ENCODE peak calls at places on chromosomes 4 and X, in seven cellular contexts. One of them, this sample, is unnamed.

GRCh38 chrX:18537068-18537467 is 111.7 kb downstream of the CDKL5 start:
- DNase-seq in IMR-90: no peak
- DNase-seq in H1: no peak
- DNase-seq in mesendoderm: no peak
- DNase-seq in H9: no peak
- DNase-seq in trophoblast cell: no peak
- DNase-seq in neuronal stem cell: no peak
- DNase-seq in this sample: no peak

GRCh38 chr4:76365636-76366035 is 55.3 kb downstream of the CCDC158 start:
- DNase-seq in IMR-90: peak
- DNase-seq in H9: no peak
- DNase-seq in H1: no peak
- DNase-seq in neuronal stem cell: no peak
- DNase-seq in trophoblast cell: no peak
- DNase-seq in mesendoderm: no peak
- DNase-seq in this sample: no peak

GRCh38 chrX:37755073-37755472 is 24.8 kb upstream of the CYBB start:
- DNase-seq in neuronal stem cell: no peak
- DNase-seq in H1: no peak
- DNase-seq in trophoblast cell: no peak
- DNase-seq in mesendoderm: no peak
- DNase-seq in H9: no peak
- DNase-seq in IMR-90: no peak
- DNase-seq in this sample: no peak

GRCh38 chr4:59770865-59771264 is 1429.3 kb upstream of the ADGRL3 start:
- DNase-seq in mesendoderm: no peak
- DNase-seq in trophoblast cell: no peak
- DNase-seq in IMR-90: no peak
- DNase-seq in H1: no peak
- DNase-seq in H9: no peak
- DNase-seq in neuronal stem cell: no peak
- DNase-seq in this sample: no peak

GRCh38 chr4:30722092-30722915 is 2.1 kb downstream of the PCDH7 start:
- DNase-seq in neuronal stem cell: no peak
- DNase-seq in mesendoderm: no peak
- DNase-seq in H1: peak
- DNase-seq in IMR-90: no peak
- DNase-seq in H9: no peak
- DNase-seq in trophoblast cell: no peak
- DNase-seq in this sample: no peak

GRCh38 chr4:168388890-168389289 is 70.3 kb upstream of the DDX60 start:
- DNase-seq in H1: no peak
- DNase-seq in mesendoderm: no peak
- DNase-seq in H9: no peak
- DNase-seq in neuronal stem cell: no peak
- DNase-seq in IMR-90: peak
- DNase-seq in trophoblast cell: no peak
- DNase-seq in this sample: peak

GRCh38 chr4:55348436-55348835 is 2.4 kb downstream of the SRD5A3 start:
- DNase-seq in trophoblast cell: no peak
- DNase-seq in mesendoderm: no peak
- DNase-seq in H1: no peak
- DNase-seq in neuronal stem cell: no peak
- DNase-seq in H9: no peak
- DNase-seq in IMR-90: peak
- DNase-seq in this sample: peak

GRCh38 chr4:30837131-30837539 is 117.0 kb downstream of the PCDH7 start:
- DNase-seq in trophoblast cell: peak
- DNase-seq in H9: no peak
- DNase-seq in neuronal stem cell: peak
- DNase-seq in H1: no peak
- DNase-seq in mesendoderm: peak
- DNase-seq in IMR-90: peak
- DNase-seq in this sample: peak

GRCh38 chrX:133918326-133918725 is 67.1 kb downstream of the GPC3 start:
- DNase-seq in IMR-90: no peak
- DNase-seq in mesendoderm: no peak
- DNase-seq in H9: no peak
- DNase-seq in H1: no peak
- DNase-seq in neuronal stem cell: no peak
- DNase-seq in trophoblast cell: no peak
- DNase-seq in this sample: no peak

GRCh38 chrX:119272882-119273806 is 37.1 kb downstream of the PGRMC1 start:
- DNase-seq in trophoblast cell: peak
- DNase-seq in H9: peak
- DNase-seq in H1: peak
- DNase-seq in neuronal stem cell: peak
- DNase-seq in mesendoderm: peak
- DNase-seq in IMR-90: peak
- DNase-seq in this sample: peak

GRCh38 chrX:53047228-53047627 is 1.4 kb upstream of the GPR173 start:
- DNase-seq in trophoblast cell: no peak
- DNase-seq in H1: no peak
- DNase-seq in neuronal stem cell: no peak
- DNase-seq in mesendoderm: no peak
- DNase-seq in IMR-90: peak
- DNase-seq in H9: no peak
- DNase-seq in this sample: peak

GRCh38 chr4:21113496-21114213 is 413.4 kb downstream of the PACRGL start:
- DNase-seq in trophoblast cell: no peak
- DNase-seq in mesendoderm: no peak
- DNase-seq in H9: no peak
- DNase-seq in neuronal stem cell: no peak
- DNase-seq in H1: no peak
- DNase-seq in IMR-90: no peak
- DNase-seq in this sample: peak

GRCh38 chr4:109925396-109925795 is 12.7 kb downstream of the EGF start:
- DNase-seq in H1: no peak
- DNase-seq in trophoblast cell: no peak
- DNase-seq in mesendoderm: no peak
- DNase-seq in H9: no peak
- DNase-seq in neuronal stem cell: no peak
- DNase-seq in IMR-90: no peak
- DNase-seq in this sample: no peak

GRCh38 chr4:189376901-189377300 is 563.8 kb upstream of the FRG1 start:
- DNase-seq in neuronal stem cell: no peak
- DNase-seq in H9: no peak
- DNase-seq in trophoblast cell: no peak
- DNase-seq in H1: no peak
- DNase-seq in IMR-90: no peak
- DNase-seq in mesendoderm: no peak
- DNase-seq in this sample: no peak

GRCh38 chr4:48799157-48799556 is 19.1 kb upstream of the FRYL start:
- DNase-seq in IMR-90: no peak
- DNase-seq in trophoblast cell: no peak
- DNase-seq in mesendoderm: no peak
- DNase-seq in H1: no peak
- DNase-seq in neuronal stem cell: no peak
- DNase-seq in H9: no peak
- DNase-seq in this sample: no peak

GRCh38 chrX:142994988-142995387 is 30.7 kb upstream of the SPANXN4 start:
- DNase-seq in H9: no peak
- DNase-seq in mesendoderm: no peak
- DNase-seq in H1: no peak
- DNase-seq in trophoblast cell: no peak
- DNase-seq in neuronal stem cell: no peak
- DNase-seq in IMR-90: no peak
- DNase-seq in this sample: no peak

GRCh38 chr4:53734584-53735363 is 143.5 kb upstream of the LNX1 start:
- DNase-seq in IMR-90: peak
- DNase-seq in H9: no peak
- DNase-seq in H1: no peak
- DNase-seq in mesendoderm: no peak
- DNase-seq in trophoblast cell: no peak
- DNase-seq in neuronal stem cell: no peak
- DNase-seq in this sample: peak

GRCh38 chrX:110051559-110051958 is 48.6 kb downstream of the TMEM164 start:
- DNase-seq in neuronal stem cell: no peak
- DNase-seq in H1: no peak
- DNase-seq in H9: no peak
- DNase-seq in IMR-90: peak
- DNase-seq in trophoblast cell: no peak
- DNase-seq in mesendoderm: no peak
- DNase-seq in this sample: no peak

GRCh38 chr4:144732584-144733130 is 86.7 kb downstream of the HHIP start:
- DNase-seq in trophoblast cell: no peak
- DNase-seq in neuronal stem cell: no peak
- DNase-seq in H9: no peak
- DNase-seq in H1: no peak
- DNase-seq in mesendoderm: no peak
- DNase-seq in IMR-90: peak
- DNase-seq in this sample: peak

GRCh38 chrX:97380200-97380599 is 496.5 kb downstream of the RPA4 start:
- DNase-seq in trophoblast cell: no peak
- DNase-seq in IMR-90: no peak
- DNase-seq in H9: no peak
- DNase-seq in mesendoderm: no peak
- DNase-seq in neuronal stem cell: no peak
- DNase-seq in H1: no peak
- DNase-seq in this sample: no peak

GRCh38 chr4:10098770-10099139 is 17.8 kb downstream of the WDR1 start:
- DNase-seq in neuronal stem cell: no peak
- DNase-seq in mesendoderm: no peak
- DNase-seq in H9: no peak
- DNase-seq in H1: no peak
- DNase-seq in trophoblast cell: no peak
- DNase-seq in IMR-90: peak
- DNase-seq in this sample: peak

GRCh38 chr4:84239278-84239845 is 259.7 kb downstream of the NKX6-1 start:
- DNase-seq in H1: no peak
- DNase-seq in IMR-90: no peak
- DNase-seq in mesendoderm: peak
- DNase-seq in H9: peak
- DNase-seq in neuronal stem cell: no peak
- DNase-seq in trophoblast cell: peak
- DNase-seq in this sample: no peak

GRCh38 chrX:24380273-24381036 is 20.0 kb downstream of the SUPT20HL1 start:
- DNase-seq in neuronal stem cell: no peak
- DNase-seq in mesendoderm: no peak
- DNase-seq in H1: no peak
- DNase-seq in IMR-90: no peak
- DNase-seq in H9: no peak
- DNase-seq in trophoblast cell: no peak
- DNase-seq in this sample: no peak

GRCh38 chr4:75391489-75392166 is 122.6 kb downstream of the RCHY1 start:
- DNase-seq in trophoblast cell: no peak
- DNase-seq in neuronal stem cell: no peak
- DNase-seq in mesendoderm: no peak
- DNase-seq in H1: no peak
- DNase-seq in H9: no peak
- DNase-seq in IMR-90: no peak
- DNase-seq in this sample: no peak

GRCh38 chr4:54440394-54441223 is 211.5 kb downstream of the PDGFRA start:
- DNase-seq in IMR-90: peak
- DNase-seq in H1: no peak
- DNase-seq in neuronal stem cell: peak
- DNase-seq in trophoblast cell: peak
- DNase-seq in mesendoderm: peak
- DNase-seq in H9: no peak
- DNase-seq in this sample: peak

GRCh38 chrX:121308276-121308805 is 260.9 kb downstream of the GLUD2 start:
- DNase-seq in H1: no peak
- DNase-seq in mesendoderm: peak
- DNase-seq in neuronal stem cell: no peak
- DNase-seq in H9: peak
- DNase-seq in IMR-90: no peak
- DNase-seq in trophoblast cell: no peak
- DNase-seq in this sample: no peak

GRCh38 chr4:150501019-150501727 is 80.8 kb upstream of the MAB21L2 start:
- DNase-seq in H1: no peak
- DNase-seq in IMR-90: peak
- DNase-seq in H9: no peak
- DNase-seq in neuronal stem cell: no peak
- DNase-seq in trophoblast cell: no peak
- DNase-seq in mesendoderm: no peak
- DNase-seq in this sample: peak

GRCh38 chr4:158809611-158810486 is 41.0 kb downstream of the FNIP2 start:
- DNase-seq in IMR-90: peak
- DNase-seq in neuronal stem cell: no peak
- DNase-seq in trophoblast cell: peak
- DNase-seq in mesendoderm: peak
- DNase-seq in H1: no peak
- DNase-seq in H9: no peak
- DNase-seq in this sample: peak

GRCh38 chr4:107951551-107951950 is 20.2 kb downstream of the CYP2U1 start:
- DNase-seq in IMR-90: peak
- DNase-seq in neuronal stem cell: no peak
- DNase-seq in trophoblast cell: no peak
- DNase-seq in mesendoderm: no peak
- DNase-seq in H9: no peak
- DNase-seq in H1: no peak
- DNase-seq in this sample: peak
- H3K23ac ChIP-seq in IMR-90: peak
- H3K23ac ChIP-seq in neuronal stem cell: no peak
- H3K23ac ChIP-seq in trophoblast cell: no peak
- H3K23ac ChIP-seq in mesendoderm: no peak
- H3K23ac ChIP-seq in H9: no peak
- H3K23ac ChIP-seq in H1: no peak
- H3K23ac ChIP-seq in this sample: no peak

GRCh38 chrX:135595543-135595942 is 75.1 kb downstream of the INTS6L start:
- DNase-seq in H1: no peak
- DNase-seq in mesendoderm: no peak
- DNase-seq in trophoblast cell: no peak
- DNase-seq in IMR-90: no peak
- DNase-seq in H9: no peak
- DNase-seq in neuronal stem cell: no peak
- DNase-seq in this sample: no peak

GRCh38 chrX:135591871-135592270 is 71.4 kb downstream of the INTS6L start:
- DNase-seq in mesendoderm: peak
- DNase-seq in H1: no peak
- DNase-seq in neuronal stem cell: no peak
- DNase-seq in IMR-90: no peak
- DNase-seq in H9: no peak
- DNase-seq in trophoblast cell: no peak
- DNase-seq in this sample: no peak

GRCh38 chrX:135596495-135596894 is 76.0 kb downstream of the INTS6L start:
- DNase-seq in mesendoderm: peak
- DNase-seq in H9: peak
- DNase-seq in H1: peak
- DNase-seq in IMR-90: peak
- DNase-seq in neuronal stem cell: peak
- DNase-seq in trophoblast cell: peak
- DNase-seq in this sample: peak
- H4K8ac ChIP-seq in mesendoderm: no peak
- H4K8ac ChIP-seq in H9: no peak
- H4K8ac ChIP-seq in H1: no peak
- H4K8ac ChIP-seq in IMR-90: no peak
- H4K8ac ChIP-seq in neuronal stem cell: no peak
- H4K8ac ChIP-seq in trophoblast cell: no peak
- H4K8ac ChIP-seq in this sample: no peak

GRCh38 chr4:145933134-145933533 is 5.5 kb downstream of the ZNF827 start:
- DNase-seq in H9: no peak
- DNase-seq in mesendoderm: no peak
- DNase-seq in neuronal stem cell: no peak
- DNase-seq in H1: no peak
- DNase-seq in IMR-90: peak
- DNase-seq in trophoblast cell: no peak
- DNase-seq in this sample: no peak
- H3K18ac ChIP-seq in H9: no peak
- H3K18ac ChIP-seq in mesendoderm: no peak
- H3K18ac ChIP-seq in neuronal stem cell: no peak
- H3K18ac ChIP-seq in H1: no peak
- H3K18ac ChIP-seq in IMR-90: no peak
- H3K18ac ChIP-seq in trophoblast cell: no peak
- H3K18ac ChIP-seq in this sample: no peak

GRCh38 chr4:37837446-37837845 is 11.0 kb downstream of the PGM2 start:
- DNase-seq in H1: no peak
- DNase-seq in trophoblast cell: no peak
- DNase-seq in neuronal stem cell: no peak
- DNase-seq in mesendoderm: no peak
- DNase-seq in H9: no peak
- DNase-seq in IMR-90: peak
- DNase-seq in this sample: peak
- H3K23ac ChIP-seq in H1: no peak
- H3K23ac ChIP-seq in trophoblast cell: no peak
- H3K23ac ChIP-seq in neuronal stem cell: no peak
- H3K23ac ChIP-seq in mesendoderm: no peak
- H3K23ac ChIP-seq in H9: no peak
- H3K23ac ChIP-seq in IMR-90: peak
- H3K23ac ChIP-seq in this sample: no peak

This sample was measured in mesenchymal stem cell.